ENCODE peak calls at places on chromosomes 5 and 9, in four cellular contexts. One of them, this sample, is unnamed.
A peak's percentile ranks its signal among the peaks of the same experiment; 100 is the strongest.

GRCh38 chr9:36017278-36017677 is 19.4 kb upstream of the RECK start:
- DNase-seq in cerebellar cortex: no peak
- DNase-seq in HEK293T: no peak
- DNase-seq in stimulated activated CD4-positive, alpha-beta T cell treated with anti-CD3 and anti-CD28 coated beads, Interleukin-1b, Interleukin-23, amount 100 ng/mL, for 4 hours: no peak
- DNase-seq in this sample: no peak

GRCh38 chr5:178094345-178094744 is 19.0 kb upstream of the N4BP3 start:
- DNase-seq in cerebellar cortex: no peak
- DNase-seq in HEK293T: no peak
- DNase-seq in stimulated activated CD4-positive, alpha-beta T cell treated with anti-CD3 and anti-CD28 coated beads, Interleukin-1b, Interleukin-23, amount 100 ng/mL, for 4 hours: no peak
- DNase-seq in this sample: no peak

GRCh38 chr9:5438301-5439162 is 807 bp upstream of the PLGRKT start:
- DNase-seq in cerebellar cortex: no peak
- DNase-seq in HEK293T: no peak
- DNase-seq in stimulated activated CD4-positive, alpha-beta T cell treated with anti-CD3 and anti-CD28 coated beads, Interleukin-1b, Interleukin-23, amount 100 ng/mL, for 4 hours: peak; percentile 34
- DNase-seq in this sample: no peak

GRCh38 chr5:175712313-175712680 is 54.4 kb downstream of the HRH2 start:
- DNase-seq in cerebellar cortex: no peak
- DNase-seq in HEK293T: no peak
- DNase-seq in stimulated activated CD4-positive, alpha-beta T cell treated with anti-CD3 and anti-CD28 coated beads, Interleukin-1b, Interleukin-23, amount 100 ng/mL, for 4 hours: no peak
- DNase-seq in this sample: no peak

GRCh38 chr5:68287976-68288755 is 72.6 kb downstream of the PIK3R1 start:
- DNase-seq in cerebellar cortex: peak; percentile 73
- DNase-seq in HEK293T: peak; percentile 55
- DNase-seq in stimulated activated CD4-positive, alpha-beta T cell treated with anti-CD3 and anti-CD28 coated beads, Interleukin-1b, Interleukin-23, amount 100 ng/mL, for 4 hours: peak; percentile 32
- DNase-seq in this sample: peak; percentile 66

GRCh38 chr9:98678244-98678842 is 30.4 kb downstream of the GABBR2 start:
- DNase-seq in cerebellar cortex: no peak
- DNase-seq in HEK293T: no peak
- DNase-seq in stimulated activated CD4-positive, alpha-beta T cell treated with anti-CD3 and anti-CD28 coated beads, Interleukin-1b, Interleukin-23, amount 100 ng/mL, for 4 hours: peak; percentile 7
- DNase-seq in this sample: no peak

GRCh38 chr5:80871541-80871961 is 88.6 kb upstream of the RASGRF2 start:
- DNase-seq in cerebellar cortex: no peak
- DNase-seq in HEK293T: no peak
- DNase-seq in stimulated activated CD4-positive, alpha-beta T cell treated with anti-CD3 and anti-CD28 coated beads, Interleukin-1b, Interleukin-23, amount 100 ng/mL, for 4 hours: no peak
- DNase-seq in this sample: no peak

GRCh38 chr9:72332351-72332750 is 32.7 kb downstream of the ZFAND5 start:
- DNase-seq in cerebellar cortex: no peak
- DNase-seq in HEK293T: no peak
- DNase-seq in stimulated activated CD4-positive, alpha-beta T cell treated with anti-CD3 and anti-CD28 coated beads, Interleukin-1b, Interleukin-23, amount 100 ng/mL, for 4 hours: no peak
- DNase-seq in this sample: no peak

GRCh38 chr9:133864011-133864410 is 125.9 kb upstream of the SARDH start:
- DNase-seq in cerebellar cortex: no peak
- DNase-seq in HEK293T: no peak
- DNase-seq in stimulated activated CD4-positive, alpha-beta T cell treated with anti-CD3 and anti-CD28 coated beads, Interleukin-1b, Interleukin-23, amount 100 ng/mL, for 4 hours: no peak
- DNase-seq in this sample: peak; percentile 36

GRCh38 chr5:113719549-113719948 is 206.1 kb downstream of the YTHDC2 start:
- DNase-seq in cerebellar cortex: no peak
- DNase-seq in HEK293T: no peak
- DNase-seq in stimulated activated CD4-positive, alpha-beta T cell treated with anti-CD3 and anti-CD28 coated beads, Interleukin-1b, Interleukin-23, amount 100 ng/mL, for 4 hours: no peak
- DNase-seq in this sample: no peak

GRCh38 chr5:109877670-109878045 is 187.9 kb downstream of the MAN2A1 start:
- DNase-seq in cerebellar cortex: no peak
- DNase-seq in HEK293T: no peak
- DNase-seq in stimulated activated CD4-positive, alpha-beta T cell treated with anti-CD3 and anti-CD28 coated beads, Interleukin-1b, Interleukin-23, amount 100 ng/mL, for 4 hours: no peak
- DNase-seq in this sample: no peak

GRCh38 chr5:78537821-78538220 is 110.8 kb downstream of the LHFPL2 start:
- DNase-seq in cerebellar cortex: peak; percentile 67
- DNase-seq in HEK293T: peak; percentile 49
- DNase-seq in stimulated activated CD4-positive, alpha-beta T cell treated with anti-CD3 and anti-CD28 coated beads, Interleukin-1b, Interleukin-23, amount 100 ng/mL, for 4 hours: no peak
- DNase-seq in this sample: peak; percentile 12

GRCh38 chr9:38185647-38186371 is 116.8 kb upstream of the SHB start:
- DNase-seq in cerebellar cortex: no peak
- DNase-seq in HEK293T: no peak
- DNase-seq in stimulated activated CD4-positive, alpha-beta T cell treated with anti-CD3 and anti-CD28 coated beads, Interleukin-1b, Interleukin-23, amount 100 ng/mL, for 4 hours: no peak
- DNase-seq in this sample: no peak

GRCh38 chr5:93078082-93079038 is 502.7 kb downstream of the NR2F1-AS1 start:
- DNase-seq in cerebellar cortex: peak; percentile 83
- DNase-seq in HEK293T: no peak
- DNase-seq in stimulated activated CD4-positive, alpha-beta T cell treated with anti-CD3 and anti-CD28 coated beads, Interleukin-1b, Interleukin-23, amount 100 ng/mL, for 4 hours: no peak
- DNase-seq in this sample: peak; percentile 77

This sample was measured in SJCRH30.